ENCODE peak calls at places on chromosomes 3 and 15, in four cellular contexts. D is pancreas, F is Kasumi-1, O is DMS153. W is an unnamed sample.

GRCh38 chr3:31444220-31445142 is 88.2 kb upstream of the STT3B start:
- DNase-seq in D (no peak), F (no peak), O (no peak), W (no peak)

GRCh38 chr15:38144921-38145320 is 107.7 kb upstream of the SPRED1 start:
- DNase-seq in D (no peak), F (no peak), O (no peak), W (no peak)

GRCh38 chr3:142027295-142027694 is 122.0 kb downstream of the TFDP2 start:
- DNase-seq in D (no peak), F (peak), O (no peak), W (peak)

GRCh38 chr15:39922450-39923092 is 2.5 kb upstream of the GPR176 start:
- DNase-seq in D (no peak), F (no peak), O (no peak), W (no peak)

GRCh38 chr3:143653493-143653892 is 194.8 kb downstream of the SLC9A9 start:
- DNase-seq in D (no peak), F (no peak), O (no peak), W (no peak)

GRCh38 chr15:68829068-68829467 is 8.4 kb upstream of the ANP32A start:
- DNase-seq in D (no peak), F (peak), O (no peak), W (peak)

GRCh38 chr3:16423947-16424673 is 89.4 kb downstream of the RFTN1 start:
- DNase-seq in D (no peak), F (no peak), O (no peak), W (no peak)

GRCh38 chr15:84883916-84884781 is at the start of gene SLC28A1:
- DNase-seq in D (no peak), F (no peak), O (no peak), W (no peak)

GRCh38 chr3:69178838-69179739 is 56.7 kb upstream of the LMOD3 start:
- DNase-seq in D (no peak), F (no peak), O (no peak), W (no peak)

GRCh38 chr3:57998366-57999283 is 9.6 kb upstream of the FLNB start:
- DNase-seq in D (no peak), F (no peak), O (no peak), W (peak)

GRCh38 chr3:71189480-71189879 is 394.0 kb downstream of the FOXP1 start:
- DNase-seq in D (no peak), F (no peak), O (no peak), W (no peak)

GRCh38 chr15:85532689-85533088 is 152.3 kb downstream of the AKAP13 start:
- DNase-seq in D (no peak), F (no peak), O (no peak), W (no peak)